ENCODE peak calls at places on chromosomes 12 and 14, in five cellular contexts. N is Peyer's patch, O is ovary, X is A549, K is endothelial cell of umbilical vein. R is an unnamed sample.
A peak's percentile ranks its signal among the peaks of the same experiment; 100 is the strongest.

GRCh38 chr12:131829351-131829794 is 1.2 kb downstream of the MMP17 start:
- DNase-seq in N (no peak), X (no peak), K (no peak), O (no peak), R (no peak)

GRCh38 chr12:94792690-94793089 is 142.3 kb upstream of the TMCC3 start:
- DNase-seq in O (peak; percentile 42), N (no peak), X (no peak), K (no peak), R (no peak)

GRCh38 chr14:73758392-73759182 is 44.4 kb upstream of the PNMA1 start:
- DNase-seq in O (peak; percentile 76), N (peak; percentile 89), K (peak; percentile 70), X (peak; percentile 97), R (peak; percentile 85)

GRCh38 chr12:8692573-8692972 is 5.2 kb upstream of the RIMKLB start:
- DNase-seq in N (no peak), K (peak; percentile 97), X (no peak), O (peak; percentile 59), R (no peak)

GRCh38 chr12:122859303-122860051 is 24.2 kb downstream of the HIP1R start:
- DNase-seq in O (no peak), K (no peak), N (no peak), X (no peak), R (peak; percentile 55)

GRCh38 chr12:52207106-52207505 is 15.3 kb upstream of the KRT80 start:
- DNase-seq in O (no peak), X (no peak), K (no peak), N (no peak), R (peak; percentile 23)

GRCh38 chr14:93115920-93116675 is at the start of gene ITPK1:
- DNase-seq in K (peak; percentile 31), N (peak; percentile 78), X (peak; percentile 66), O (peak; percentile 72), R (no peak)

GRCh38 chr12:50615534-50616296 is 110.9 kb downstream of the DIP2B start:
- DNase-seq in N (no peak), X (no peak), K (no peak), O (no peak), R (no peak)

GRCh38 chr12:101839324-101840283 is 8.8 kb upstream of the GNPTAB start:
- DNase-seq in O (peak; percentile 50), K (peak; percentile 73), X (peak; percentile 65), N (no peak), R (no peak)

GRCh38 chr12:119006749-119007148 is 25.4 kb downstream of the SRRM4 start:
- DNase-seq in X (no peak), K (no peak), N (no peak), O (no peak), R (no peak)

GRCh38 chr12:27226319-27226984 is 17.6 kb upstream of the STK38L start:
- DNase-seq in N (no peak), K (peak; percentile 18), O (no peak), X (no peak), R (no peak)

GRCh38 chr12:80291108-80291754 is 152.8 kb upstream of the PTPRQ start:
- DNase-seq in X (no peak), O (no peak), K (no peak), N (no peak), R (no peak)

GRCh38 chr14:78202178-78202577 is 32.0 kb downstream of the NRXN3 start:
- DNase-seq in X (no peak), O (no peak), N (no peak), K (no peak), R (no peak)

GRCh38 chr14:24508155-24508554 is at the start of gene CMA1:
- DNase-seq in X (no peak), O (no peak), N (no peak), K (no peak), R (no peak)

GRCh38 chr12:29844667-29845066 is 60.9 kb upstream of the TMTC1 start:
- DNase-seq in X (no peak), O (no peak), N (no peak), K (no peak), R (no peak)

GRCh38 chr12:8996682-8997405 is 7.5 kb downstream of the KLRG1 start:
- DNase-seq in O (no peak), K (peak; percentile 91), X (no peak), N (no peak), R (no peak)

GRCh38 chr12:14994610-14995009 is 21.8 kb downstream of the PDE6H start:
- DNase-seq in X (no peak), N (no peak), O (no peak), K (no peak), R (no peak)

GRCh38 chr14:86321151-86321550 is 791.2 kb downstream of the FLRT2 start:
- DNase-seq in O (no peak), K (no peak), X (no peak), N (no peak), R (no peak)

GRCh38 chr14:99345472-99345871 is 73.5 kb upstream of the BCL11B start:
- DNase-seq in K (no peak), X (no peak), O (no peak), N (no peak), R (no peak)

GRCh38 chr14:90842726-90843125 is 26.5 kb upstream of the TTC7B start:
- DNase-seq in X (no peak), K (no peak), O (no peak), N (no peak), R (no peak)

GRCh38 chr14:58100735-58101368 is 51.2 kb downstream of the ARMH4 start:
- DNase-seq in N (no peak), X (no peak), O (no peak), K (no peak), R (no peak)

GRCh38 chr12:77120156-77120555 is 54.8 kb upstream of the E2F7 start:
- DNase-seq in N (no peak), X (no peak), K (peak; percentile 88), O (no peak), R (no peak)

GRCh38 chr14:40464531-40464930 is 1032.3 kb upstream of the FBXO33 start:
- DNase-seq in K (no peak), X (no peak), N (no peak), O (no peak), R (no peak)

GRCh38 chr14:75905505-75905904 is 76.3 kb downstream of the TGFB3 start:
- DNase-seq in X (no peak), O (peak; percentile 49), K (peak; percentile 52), N (no peak), R (peak; percentile 58)

GRCh38 chr12:94457331-94457730 is 2.3 kb downstream of the CEP83 start:
- DNase-seq in N (no peak), O (no peak), X (no peak), K (no peak), R (no peak)

DNA sequence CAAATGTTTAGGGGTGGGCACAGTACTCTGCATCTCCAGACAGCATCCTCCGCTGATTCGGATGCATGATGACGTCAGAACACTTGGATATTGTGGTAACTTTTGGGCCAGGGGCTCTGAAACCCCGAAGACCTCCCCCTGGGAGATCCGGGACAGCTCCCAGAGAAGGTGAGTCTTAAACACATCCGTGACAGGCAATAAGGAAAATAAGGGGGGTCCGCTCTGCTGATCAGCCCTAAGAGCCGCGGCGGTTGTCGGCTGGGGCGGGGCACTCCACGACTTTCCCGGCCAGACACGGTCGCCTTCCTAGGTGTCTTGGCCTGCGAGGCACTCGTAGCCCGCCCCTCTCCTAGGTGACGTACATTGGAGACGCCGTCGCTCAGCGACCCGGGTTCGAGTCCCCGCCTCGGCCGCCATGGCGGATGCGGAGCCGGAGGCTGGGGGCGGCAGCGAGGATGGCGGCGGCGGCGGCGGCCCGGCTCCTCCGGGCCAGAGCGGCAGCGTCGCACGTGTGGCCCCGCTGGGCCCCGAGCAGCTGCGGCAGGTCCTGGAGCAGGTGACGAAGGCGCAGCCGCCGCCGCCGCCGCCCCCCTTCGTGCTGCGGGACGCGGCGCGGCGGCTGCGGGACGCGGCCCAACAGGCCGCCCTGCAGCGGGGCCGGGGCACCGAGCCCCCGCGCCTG is at the start of gene ZNF839:
- DNase-seq in O (peak; percentile 95), X (peak; percentile 92), N (peak; percentile 93), K (peak; percentile 81), R (peak; percentile 94)
- TF ChIP-seq POLR2A in O (peak; percentile 72), X (peak; percentile 8), N (peak; percentile 63), K (no peak), R (peak; percentile 45)

GRCh38 chr12:125330645-125331341 is 265.6 kb downstream of the AACS start:
- DNase-seq in K (peak; percentile 16), O (peak; percentile 58), X (peak; percentile 80), N (peak; percentile 65), R (peak; percentile 73)
- H3K4me3 ChIP-seq in K (no peak overlapping the region), O (peak overlapping the region; percentile 7), X (peak overlapping the region; percentile 39), N (no peak overlapping the region), R (peak overlapping the region; percentile 50)

DNA sequence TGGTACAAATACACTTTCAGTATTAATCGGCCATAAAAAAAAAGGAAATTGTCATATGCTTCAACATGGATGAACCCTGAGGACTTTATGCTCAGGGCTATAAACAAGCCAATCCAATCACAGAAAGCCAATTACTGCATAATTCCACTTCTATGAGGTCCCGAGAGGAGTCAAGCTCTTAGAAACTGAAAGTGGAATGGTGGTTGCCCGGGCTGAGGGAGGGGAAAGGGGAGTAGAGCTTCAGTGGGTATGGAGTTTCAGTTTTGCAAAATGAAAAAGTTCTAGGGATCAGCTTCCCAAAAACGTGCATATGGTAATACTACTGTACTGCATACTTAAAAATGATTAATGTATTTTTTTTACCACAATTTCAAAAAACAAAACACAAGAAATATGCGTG is 52.0 kb downstream of the RNF34 start:
- DNase-seq in K (no peak), O (no peak), N (no peak), X (no peak), R (no peak)
- TF ChIP-seq POLR2A in K (no peak), O (no peak), N (no peak), X (no peak), R (no peak)

GRCh38 chr12:120368789-120369475 is at the start of gene MSI1:
- DNase-seq in K (no peak), O (peak; percentile 45), X (no peak), N (no peak), R (no peak)
- H3K4me3 ChIP-seq in K (no peak within 1 kb of the TSS), O (peak within 1 kb of the TSS; percentile 41), X (peak within 1 kb of the TSS; percentile 53), N (peak within 1 kb of the TSS; percentile 43), R (peak within 1 kb of the TSS; percentile 10)

DNA sequence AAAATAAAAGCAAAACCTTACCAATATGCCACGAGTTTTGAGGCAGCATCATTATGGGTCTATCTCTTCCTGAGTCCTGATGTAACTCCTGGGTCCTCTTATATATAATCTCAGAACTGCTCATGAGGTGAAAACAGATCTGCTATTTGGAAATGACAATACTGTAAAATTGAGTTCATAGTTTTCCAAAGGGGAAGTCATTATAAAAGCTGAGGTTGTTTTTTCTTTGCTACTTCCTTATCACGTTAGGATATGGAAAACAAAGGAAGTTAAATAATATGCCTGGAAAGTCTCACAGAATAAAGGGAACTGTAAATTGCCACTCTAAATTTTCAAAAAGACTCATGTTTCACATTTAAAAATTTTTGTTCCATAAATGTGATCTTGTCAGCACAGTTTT is at the start of gene CD163L1:
- DNase-seq in N (no peak), X (no peak), O (no peak), K (peak; percentile 56), R (no peak)
- TF ChIP-seq POLR2A in N (no peak), X (no peak), O (no peak), K (no peak), R (no peak)

GRCh38 chr12:48899651-48900050 is 25.6 kb downstream of the FKBP11 start:
- DNase-seq in X (no peak), N (no peak), K (no peak), O (no peak), R (no peak)
- H3K4me3 ChIP-seq in X (no peak overlapping the region), N (no peak overlapping the region), K (no peak overlapping the region), O (no peak overlapping the region), R (no peak overlapping the region)

R was measured in right lobe of liver.